ENCODE peak calls at places on chromosome X, in ten cellular contexts. P, K, F, T, R, S, M, V, Z and U are unnamed samples.

GRCh38 chrX:120813982-120814381 is 61.7 kb downstream of the CT47B1 start:
- DNase-seq in M (no peak), T (no peak), Z (no peak), K (no peak), F (no peak), R (no peak), S (no peak), P (no peak), V (no peak), U (no peak)

GRCh38 chrX:120023259-120023658 is 54.2 kb downstream of the RHOXF2B start:
- DNase-seq in P (no peak), Z (no peak), F (no peak), K (no peak), M (no peak), S (no peak), R (no peak), T (no peak), V (no peak), U (no peak)

GRCh38 chrX:125295337-125295736 is 24.3 kb upstream of the TEX13C start:
- DNase-seq in K (no peak), T (no peak), P (no peak), V (no peak), S (no peak), M (no peak), F (no peak), Z (no peak), R (peak), U (no peak)

GRCh38 chrX:40098264-40099045 is 697 bp upstream of the BCOR start:
- DNase-seq in S (no peak), V (peak), F (no peak), Z (peak), R (peak), M (peak), T (peak), P (no peak), K (peak), U (no peak)

GRCh38 chrX:115606861-115607260 is 45.9 kb downstream of the PLS3 start:
- DNase-seq in M (no peak), K (no peak), T (no peak), F (no peak), Z (no peak), S (no peak), P (no peak), V (no peak), R (no peak), U (no peak)

GRCh38 chrX:7841084-7841805 is 1.7 kb upstream of the VCX start:
- DNase-seq in R (no peak), T (no peak), K (no peak), P (no peak), Z (no peak), S (no peak), M (no peak), V (no peak), F (no peak), U (no peak)

GRCh38 chrX:96837808-96838207 is 45.9 kb upstream of the RPA4 start:
- DNase-seq in P (no peak), T (no peak), K (no peak), F (no peak), S (no peak), R (peak), M (no peak), V (no peak), Z (no peak), U (no peak)

GRCh38 chrX:13110427-13111324 is 66.3 kb upstream of the FAM9C start:
- DNase-seq in F (peak), Z (peak), T (no peak), S (peak), P (peak), M (peak), V (peak), K (no peak), R (peak), U (no peak)

GRCh38 chrX:40058719-40059118 is 39.0 kb downstream of the BCOR start:
- DNase-seq in K (no peak), V (no peak), S (no peak), F (no peak), Z (no peak), R (no peak), M (no peak), T (peak), P (no peak), U (no peak)

GRCh38 chrX:8971116-8971515 is 62.8 kb downstream of the FAM9B start:
- DNase-seq in T (peak), F (peak), Z (peak), K (no peak), P (no peak), V (peak), M (no peak), R (peak), S (peak), U (no peak)

GRCh38 chrX:3548743-3549441 is 164.6 kb downstream of the PRKX start:
- DNase-seq in M (no peak), K (no peak), P (no peak), V (peak), T (no peak), R (peak), S (peak), F (peak), Z (peak), U (no peak)

GRCh38 chrX:15475021-15475420 is 18.1 kb downstream of the PIR start:
- DNase-seq in S (no peak), P (no peak), M (no peak), F (no peak), R (peak), V (peak), T (no peak), K (no peak), Z (no peak), U (no peak)

GRCh38 chrX:15349046-15349445 is 13.7 kb upstream of the PIGA start:
- DNase-seq in M (no peak), P (no peak), K (no peak), R (peak), V (peak), F (peak), S (peak), T (peak), Z (peak), U (no peak)

GRCh38 chrX:45767021-45767491 is 566.4 kb upstream of the DIPK2B start:
- DNase-seq in S (no peak), R (peak), T (no peak), F (peak), P (no peak), K (no peak), V (no peak), M (no peak), Z (no peak), U (no peak)

GRCh38 chrX:22999696-23000223 is at the start of gene DDX53:
- DNase-seq in M (no peak), P (no peak), Z (no peak), S (no peak), F (no peak), T (peak), K (no peak), V (peak), R (no peak), U (no peak)

GRCh38 chrX:14362731-14363130 is 166.6 kb upstream of the GLRA2 start:
- DNase-seq in P (no peak), Z (no peak), V (no peak), T (no peak), S (no peak), K (no peak), F (no peak), R (peak), M (no peak), U (no peak)

GRCh38 chrX:1316527-1316926 is 20.1 kb upstream of the IL3RA start:
- DNase-seq in Z (no peak), M (peak), P (peak), F (peak), K (peak), V (peak), T (no peak), R (no peak), S (no peak), U (no peak)

GRCh38 chrX:150365953-150366911 is 3.1 kb downstream of the MAMLD1 start:
- DNase-seq in M (peak), P (peak), F (peak), Z (no peak), V (peak), T (no peak), S (peak), R (peak), K (peak), U (no peak)

GRCh38 chrX:70171636-70172035 is 5.6 kb upstream of the DGAT2L6 start:
- DNase-seq in S (no peak), T (no peak), P (no peak), F (peak), K (no peak), M (no peak), V (no peak), Z (no peak), R (peak), U (no peak)

GRCh38 chrX:103378990-103379389 is 2.7 kb downstream of the BEX3 start:
- DNase-seq in S (no peak), P (no peak), F (no peak), R (no peak), T (no peak), Z (no peak), K (no peak), V (no peak), M (no peak), U (no peak)

GRCh38 chrX:110317820-110318663 is at the start of gene AMMECR1:
- DNase-seq in K (peak), R (peak), Z (peak), S (peak), P (peak), T (peak), M (peak), V (peak), F (peak), U (peak)

GRCh38 chrX:111086521-111087127 is 9.4 kb upstream of the PAK3 start:
- DNase-seq in K (no peak), S (no peak), P (no peak), R (no peak), V (no peak), T (peak), M (no peak), Z (no peak), F (no peak), U (no peak)

GRCh38 chrX:150211988-150212387 is 151.1 kb upstream of the MAMLD1 start:
- DNase-seq in S (no peak), V (no peak), F (no peak), M (no peak), K (no peak), R (peak), P (no peak), Z (no peak), T (no peak), U (no peak)

GRCh38 chrX:133448512-133449076 is 33.3 kb upstream of the GPC4 start:
- DNase-seq in K (no peak), T (no peak), Z (no peak), R (no peak), M (no peak), V (no peak), P (no peak), S (no peak), F (no peak), U (no peak)

GRCh38 chrX:27445438-27445837 is 17.7 kb downstream of the PPP4R3C start:
- DNase-seq in V (no peak), P (no peak), M (no peak), S (no peak), T (no peak), Z (no peak), R (no peak), K (no peak), F (no peak), U (no peak)

GRCh38 chrX:123830309-123830708 is 29.5 kb upstream of the XIAP start:
- DNase-seq in K (no peak), M (no peak), R (no peak), T (no peak), P (no peak), Z (no peak), S (no peak), V (peak), F (no peak), U (peak)

GRCh38 chrX:26562156-26562555 is 346.2 kb downstream of the MAGEB5 start:
- DNase-seq in S (peak), K (no peak), Z (no peak), V (no peak), F (no peak), M (no peak), R (no peak), P (no peak), T (no peak), U (no peak)

GRCh38 chrX:25524150-25524549 is 508.4 kb upstream of the ARX start:
- DNase-seq in V (no peak), T (no peak), R (no peak), S (peak), K (no peak), M (no peak), F (no peak), P (no peak), Z (peak), U (no peak)

GRCh38 chrX:87900320-87900908 is 382.8 kb downstream of the KLHL4 start:
- DNase-seq in M (no peak), F (no peak), Z (no peak), K (no peak), V (no peak), R (no peak), P (no peak), S (no peak), T (peak), U (no peak)

GRCh38 chrX:54116391-54116790 is 66.7 kb downstream of the FAM120C start:
- DNase-seq in V (no peak), P (no peak), Z (no peak), K (no peak), F (no peak), R (no peak), T (no peak), M (no peak), S (no peak), U (no peak)

GRCh38 chrX:87621697-87622096 is 104.1 kb downstream of the KLHL4 start:
- DNase-seq in Z (peak), T (no peak), M (no peak), P (no peak), R (no peak), F (no peak), K (no peak), V (no peak), S (no peak), U (no peak)

GRCh38 chrX:46913710-46914109 is 1.5 kb downstream of the JADE3 start:
- DNase-seq in P (no peak), T (no peak), R (peak), K (no peak), M (no peak), V (peak), Z (no peak), S (peak), F (no peak), U (no peak)

GRCh38 chrX:102808336-102808735 is 87.8 kb downstream of the GPRASP3 start:
- DNase-seq in T (no peak), P (no peak), M (no peak), S (peak), V (no peak), Z (no peak), R (peak), K (no peak), F (no peak), U (no peak)

GRCh38 chrX:46036508-46036907 is 508.7 kb downstream of the ZNF674 start:
- DNase-seq in F (no peak), S (no peak), R (peak), T (no peak), Z (no peak), P (no peak), V (no peak), K (no peak), M (no peak), U (no peak)

GRCh38 chrX:49986058-49986457 is 63.7 kb downstream of the CLCN5 start:
- DNase-seq in P (no peak), R (no peak), K (no peak), F (no peak), V (no peak), Z (no peak), S (no peak), T (no peak), M (no peak), U (no peak)

GRCh38 chrX:71301195-71301924 is at the start of gene ITGB1BP2:
- DNase-seq in V (no peak), K (no peak), Z (no peak), T (no peak), R (peak), F (peak), M (no peak), P (no peak), S (peak), U (no peak)

GRCh38 chrX:2894885-2895292 is 34.2 kb downstream of the ARSD start:
- DNase-seq in S (peak), Z (no peak), V (peak), M (no peak), F (peak), R (no peak), P (peak), K (no peak), T (no peak), U (no peak)

GRCh38 chrX:20521245-20521644 is 254.5 kb upstream of the RPS6KA3 start:
- DNase-seq in S (peak), V (peak), T (no peak), Z (no peak), R (peak), K (no peak), M (no peak), F (no peak), P (no peak), U (no peak)